ENCODE peak calls at places on chromosome 18, in four cellular contexts. R, D, T and N are unnamed samples.

GRCh38 chr18:50839341-50839740 is 19.5 kb upstream of the MRO start:
- DNase-seq in R (no peak), D (no peak), T (no peak), N (no peak)

GRCh38 chr18:73355076-73355475 is 487.3 kb upstream of the NETO1 start:
- DNase-seq in R (no peak), D (no peak), T (no peak), N (no peak)

GRCh38 chr18:71951021-71951420 is 593.1 kb downstream of the CBLN2 start:
- DNase-seq in R (no peak), D (no peak), T (peak; percentile 29), N (no peak)

GRCh38 chr18:22015156-22015555 is 154.2 kb upstream of the GATA6 start:
- DNase-seq in R (no peak), D (no peak), T (no peak), N (no peak)

GRCh38 chr18:69954719-69955118 is 7.0 kb upstream of the CD226 start:
- DNase-seq in R (no peak), D (no peak), T (no peak), N (no peak)

GRCh38 chr18:48391863-48392262 is 17.3 kb downstream of the ZBTB7C start:
- DNase-seq in R (no peak), D (no peak), T (no peak), N (no peak)

GRCh38 chr18:69161383-69162028 is 239.2 kb upstream of the DOK6 start:
- DNase-seq in R (peak; percentile 51), D (no peak), T (peak; percentile 31), N (peak; percentile 5)

GRCh38 chr18:48161911-48162698 is 231.6 kb upstream of the SMAD2 start:
- DNase-seq in R (no peak), D (peak; percentile 55), T (no peak), N (no peak)

GRCh38 chr18:28071199-28071598 is 105.7 kb downstream of the CDH2 start:
- DNase-seq in R (no peak), D (no peak), T (no peak), N (no peak)

GRCh38 chr18:46152808-46153617 is 48.8 kb downstream of the HAUS1 start:
- DNase-seq in R (no peak), D (peak; percentile 63), T (peak; percentile 52), N (peak; percentile 66)

GRCh38 chr18:52979888-52980287 is 639.9 kb downstream of the DCC start:
- DNase-seq in R (no peak), D (no peak), T (peak; percentile 80), N (no peak)

DNA sequence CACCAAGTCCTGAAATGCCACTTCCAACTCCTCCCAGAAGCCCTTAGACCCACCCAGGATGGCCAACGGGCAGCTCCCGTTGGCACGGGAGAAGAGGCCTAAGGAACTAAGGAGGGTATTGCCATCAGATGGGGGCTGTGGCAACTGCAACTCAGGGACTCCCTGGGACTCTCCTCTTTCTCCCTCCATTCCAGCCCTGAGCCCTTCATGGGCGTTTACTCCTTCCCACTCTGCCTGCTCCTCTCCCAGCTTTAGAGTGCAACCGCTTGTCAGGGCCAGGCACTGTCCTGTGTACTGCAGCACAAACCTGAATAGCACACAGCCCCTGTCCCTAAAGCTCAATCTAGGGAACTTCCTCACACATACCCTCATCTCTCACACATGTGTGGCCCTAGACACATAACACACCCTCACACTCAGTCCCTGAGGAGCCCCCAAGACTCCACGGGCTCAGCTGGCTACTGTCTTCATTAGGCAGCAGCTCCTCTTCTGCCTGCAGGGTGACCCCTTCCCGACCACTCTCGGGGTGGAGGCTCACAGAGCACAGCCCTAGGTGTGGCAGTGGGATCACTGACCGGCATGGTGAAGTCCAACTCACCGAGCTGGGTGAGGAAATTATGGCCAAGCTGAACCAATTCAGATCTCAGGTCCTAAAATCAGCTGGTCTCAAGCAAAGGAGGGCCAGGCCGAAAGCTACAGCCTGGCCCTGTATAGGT is 316.3 kb downstream of the CELF4 start:
- DNase-seq in R (no peak), D (no peak), T (no peak), N (no peak)
- H3K4me3 ChIP-seq in R (no peak overlapping the region), D (no peak overlapping the region), T (no peak overlapping the region), N (no peak overlapping the region)

GRCh38 chr18:5894613-5895299 is 566 bp downstream of the TMEM200C start:
- DNase-seq in R (no peak), D (peak; percentile 60), T (peak; percentile 62), N (peak; percentile 84)

GRCh38 chr18:5892772-5893431 is 2.4 kb downstream of the TMEM200C start:
- DNase-seq in R (no peak), D (no peak), T (no peak), N (no peak)

GRCh38 chr18:5894215-5894612 is 1.1 kb downstream of the TMEM200C start:
- DNase-seq in R (no peak), D (no peak), T (no peak), N (no peak)

GRCh38 chr18:5895300-5895885 is at the start of gene TMEM200C:
- DNase-seq in R (no peak), D (peak; percentile 72), T (peak; percentile 90), N (peak; percentile 92)

GRCh38 chr18:5895886-5896740 is 791 bp upstream of the TMEM200C start:
- DNase-seq in R (no peak), D (peak; percentile 74), T (peak; percentile 86), N (peak; percentile 82)
- H3K4me3 ChIP-seq in R (no peak overlapping the region), D (peak overlapping the region; percentile 60), T (peak overlapping the region; percentile 88), N (peak overlapping the region; percentile 80)

GRCh38 chr18:44705075-44705474 is 24.4 kb downstream of the SETBP1 start:
- DNase-seq in R (no peak), D (no peak), T (no peak), N (no peak)

GRCh38 chr18:44704137-44704791 is 23.6 kb downstream of the SETBP1 start:
- DNase-seq in R (no peak), D (no peak), T (no peak), N (no peak)

GRCh38 chr18:44712025-44712424 is 31.3 kb downstream of the SETBP1 start:
- DNase-seq in R (no peak), D (peak; percentile 49), T (no peak), N (no peak)

GRCh38 chr18:44709297-44710117 is 28.8 kb downstream of the SETBP1 start:
- DNase-seq in R (no peak), D (no peak), T (no peak), N (no peak)

DNA sequence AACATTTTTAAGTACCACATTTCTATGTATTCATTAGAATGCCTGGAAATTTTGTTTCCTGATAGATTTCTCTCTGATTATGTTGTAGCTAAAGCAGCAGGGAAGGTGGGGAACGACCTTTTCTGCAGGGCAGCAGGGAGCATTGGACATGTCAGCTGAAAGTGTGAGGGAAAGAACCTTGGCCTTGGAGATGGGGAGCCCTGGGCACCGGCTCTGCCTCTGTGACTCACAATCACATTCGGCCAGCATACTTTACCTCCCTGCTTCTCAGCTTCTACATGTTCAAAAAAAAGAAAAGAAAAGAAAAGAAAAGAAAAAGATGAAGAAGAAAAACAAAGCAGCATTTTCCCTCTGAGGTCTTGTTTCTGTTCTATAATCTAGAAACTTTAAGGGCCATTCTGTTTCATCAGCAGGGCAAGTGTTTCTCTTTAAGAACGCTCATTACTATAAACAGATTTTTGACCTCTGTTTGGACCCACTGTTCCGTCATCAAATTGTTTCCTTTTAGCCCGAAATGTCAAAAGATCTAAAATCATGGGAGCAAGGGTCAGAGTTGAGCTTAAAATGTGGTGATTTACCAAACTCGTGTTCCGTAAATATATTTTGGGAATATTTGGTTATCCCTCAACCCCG is 27.9 kb downstream of the SETBP1 start:
- DNase-seq in R (peak; percentile 32), D (no peak), T (no peak), N (no peak)
- H3K4me3 ChIP-seq in R (no peak overlapping the region), D (no peak overlapping the region), T (no peak overlapping the region), N (no peak overlapping the region)

DNA sequence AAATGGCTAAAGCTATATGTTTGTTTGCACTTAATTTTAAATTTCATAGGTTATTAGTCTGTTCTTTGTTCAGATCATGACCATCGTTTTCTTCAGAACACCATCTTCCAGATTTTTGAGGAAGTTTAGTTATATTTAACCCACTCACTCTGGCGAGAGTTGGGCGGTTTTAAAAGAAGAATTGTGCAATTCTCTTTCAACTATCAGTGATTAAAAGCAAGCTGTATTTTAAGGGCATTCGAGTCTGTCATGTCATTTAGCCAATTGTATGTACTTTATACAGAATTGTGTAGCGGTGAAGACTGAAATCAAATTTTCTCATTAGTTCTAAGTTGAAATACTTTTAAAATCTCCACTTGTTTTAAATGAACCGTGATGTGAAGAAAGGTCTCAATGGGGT is 214.7 kb upstream of the DTNA start:
- DNase-seq in R (no peak), D (no peak), T (no peak), N (no peak)
- H3K4me3 ChIP-seq in R (no peak overlapping the region), D (no peak overlapping the region), T (no peak overlapping the region), N (no peak overlapping the region)

DNA sequence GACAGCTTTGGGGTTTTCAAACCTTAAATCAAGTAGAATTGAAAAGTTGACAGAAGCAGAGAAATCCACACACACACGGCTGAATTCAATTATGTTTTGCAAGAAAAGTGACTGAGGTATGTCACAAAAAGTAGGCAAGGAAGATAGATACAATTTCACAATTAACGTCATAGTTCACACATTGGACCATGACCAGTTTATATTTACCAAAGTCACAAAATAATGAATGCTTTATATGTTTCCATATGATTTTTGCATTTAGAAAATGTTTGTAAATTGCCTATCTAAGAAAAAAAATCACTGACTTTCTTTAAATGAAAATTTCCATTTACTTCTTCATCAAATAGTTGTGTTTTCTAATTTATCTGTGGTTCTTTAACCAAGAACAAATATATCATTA is 29.4 kb upstream of the ZNF516 start:
- DNase-seq in R (no peak), D (no peak), T (no peak), N (no peak)
- H3K4me3 ChIP-seq in R (no peak overlapping the region), D (no peak overlapping the region), T (no peak overlapping the region), N (no peak overlapping the region)

GRCh38 chr18:58865714-58866113 is 1.0 kb downstream of the ZNF532 start:
- DNase-seq in R (no peak), D (no peak), T (no peak), N (no peak)

GRCh38 chr18:58866261-58867232 is 1.9 kb downstream of the ZNF532 start:
- DNase-seq in R (no peak), D (no peak), T (no peak), N (no peak)

GRCh38 chr18:58863539-58864145 is 1.0 kb upstream of the ZNF532 start:
- DNase-seq in R (no peak), D (peak; percentile 55), T (peak; percentile 87), N (peak; percentile 83)

GRCh38 chr18:58862851-58863538 is 1.7 kb upstream of the ZNF532 start:
- DNase-seq in R (peak; percentile 67), D (peak; percentile 57), T (peak; percentile 66), N (peak; percentile 83)

DNA sequence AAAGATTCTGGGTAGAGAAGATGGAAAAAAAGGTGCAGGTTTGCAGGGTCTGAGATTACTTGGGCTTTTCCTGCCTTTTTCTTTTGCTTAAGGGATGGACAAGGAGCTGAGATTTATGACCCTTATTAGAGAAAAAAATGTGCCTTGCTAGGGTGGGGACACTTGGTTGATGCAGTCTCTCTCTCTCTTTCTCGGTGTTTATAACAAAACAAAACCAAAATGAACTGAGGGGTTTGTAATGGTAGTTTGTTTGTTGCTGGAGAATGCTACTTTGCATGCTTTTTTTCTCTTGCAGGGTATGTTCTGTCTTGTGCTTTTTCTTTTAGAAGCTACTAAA is 300 bp downstream of the ZNF532 start:
- DNase-seq in R (no peak), D (no peak), T (no peak), N (no peak)
- H3K4me3 ChIP-seq in R (peak overlapping the region; percentile 51), D (peak overlapping the region; percentile 51), T (peak overlapping the region; percentile 54), N (peak overlapping the region; percentile 54)